ENCODE peak calls at places on chromosomes 16 and 17, in nine cellular contexts. One of them, this sample, is unnamed.

GRCh38 chr17:49887086-49887743 is 39.3 kb upstream of the TAC4 start:
- DNase-seq in HL-60: no peak
- DNase-seq in SK-N-SH: no peak
- DNase-seq in GM23338: peak
- DNase-seq in HepG2: peak
- DNase-seq in A549: no peak
- DNase-seq in K562: no peak
- DNase-seq in HCT116: peak
- DNase-seq in GM12878: no peak
- DNase-seq in this sample: no peak

GRCh38 chr17:18257747-18258355 is 687 bp downstream of the FLII start:
- DNase-seq in HL-60: peak
- DNase-seq in SK-N-SH: peak
- DNase-seq in GM23338: peak
- DNase-seq in HepG2: peak
- DNase-seq in A549: peak
- DNase-seq in K562: peak
- DNase-seq in HCT116: no peak
- DNase-seq in GM12878: no peak
- DNase-seq in this sample: no peak

GRCh38 chr17:60301644-60302043 is 90.3 kb downstream of the USP32 start:
- DNase-seq in HL-60: no peak
- DNase-seq in SK-N-SH: no peak
- DNase-seq in GM23338: no peak
- DNase-seq in HepG2: no peak
- DNase-seq in A549: no peak
- DNase-seq in K562: no peak
- DNase-seq in HCT116: no peak
- DNase-seq in GM12878: no peak
- DNase-seq in this sample: no peak

GRCh38 chr16:14502932-14503741 is 126.9 kb downstream of the PARN start:
- DNase-seq in HL-60: no peak
- DNase-seq in SK-N-SH: no peak
- DNase-seq in GM23338: no peak
- DNase-seq in HepG2: no peak
- DNase-seq in A549: no peak
- DNase-seq in K562: peak
- DNase-seq in HCT116: no peak
- DNase-seq in GM12878: peak
- DNase-seq in this sample: no peak

GRCh38 chr17:36714789-36715188 is 113.4 kb downstream of the MRM1 start:
- DNase-seq in HL-60: no peak
- DNase-seq in SK-N-SH: no peak
- DNase-seq in GM23338: no peak
- DNase-seq in HepG2: no peak
- DNase-seq in A549: no peak
- DNase-seq in K562: no peak
- DNase-seq in HCT116: no peak
- DNase-seq in GM12878: no peak
- DNase-seq in this sample: no peak

GRCh38 chr16:27313422-27314160 is at the start of gene IL4R:
- DNase-seq in HL-60: peak
- DNase-seq in SK-N-SH: peak
- DNase-seq in GM23338: peak
- DNase-seq in HepG2: peak
- DNase-seq in A549: peak
- DNase-seq in K562: peak
- DNase-seq in HCT116: peak
- DNase-seq in GM12878: no peak
- DNase-seq in this sample: no peak

GRCh38 chr17:59425085-59425901 is 93.8 kb downstream of the YPEL2 start:
- DNase-seq in HL-60: no peak
- DNase-seq in SK-N-SH: peak
- DNase-seq in GM23338: peak
- DNase-seq in HepG2: no peak
- DNase-seq in A549: no peak
- DNase-seq in K562: no peak
- DNase-seq in HCT116: no peak
- DNase-seq in GM12878: no peak
- DNase-seq in this sample: no peak

GRCh38 chr16:84922351-84923135 is 88.8 kb downstream of the ZDHHC7 start:
- DNase-seq in HL-60: no peak
- DNase-seq in SK-N-SH: peak
- DNase-seq in GM23338: no peak
- DNase-seq in HepG2: peak
- DNase-seq in A549: no peak
- DNase-seq in K562: peak
- DNase-seq in HCT116: no peak
- DNase-seq in GM12878: no peak
- DNase-seq in this sample: no peak

GRCh38 chr17:79981661-79982101 is 54.0 kb downstream of the TBC1D16 start:
- DNase-seq in HL-60: no peak
- DNase-seq in SK-N-SH: peak
- DNase-seq in GM23338: no peak
- DNase-seq in HepG2: no peak
- DNase-seq in A549: no peak
- DNase-seq in K562: no peak
- DNase-seq in HCT116: no peak
- DNase-seq in GM12878: no peak
- DNase-seq in this sample: no peak

GRCh38 chr16:11360581-11360980 is 15.3 kb downstream of the RMI2 start:
- DNase-seq in HL-60: no peak
- DNase-seq in SK-N-SH: no peak
- DNase-seq in GM23338: no peak
- DNase-seq in HepG2: no peak
- DNase-seq in A549: no peak
- DNase-seq in K562: no peak
- DNase-seq in HCT116: no peak
- DNase-seq in GM12878: no peak
- DNase-seq in this sample: no peak

GRCh38 chr17:76816590-76817135 is 51.5 kb upstream of the MGAT5B start:
- DNase-seq in HL-60: peak
- DNase-seq in SK-N-SH: peak
- DNase-seq in GM23338: peak
- DNase-seq in HepG2: peak
- DNase-seq in A549: peak
- DNase-seq in K562: peak
- DNase-seq in HCT116: peak
- DNase-seq in GM12878: no peak
- DNase-seq in this sample: peak

GRCh38 chr16:48082516-48082915 is 73.3 kb downstream of the ABCC12 start:
- DNase-seq in HL-60: no peak
- DNase-seq in SK-N-SH: no peak
- DNase-seq in GM23338: no peak
- DNase-seq in HepG2: no peak
- DNase-seq in A549: no peak
- DNase-seq in K562: no peak
- DNase-seq in HCT116: no peak
- DNase-seq in GM12878: no peak
- DNase-seq in this sample: no peak

GRCh38 chr17:56879280-56879679 is 34.6 kb downstream of the TRIM25 start:
- DNase-seq in HL-60: no peak
- DNase-seq in SK-N-SH: no peak
- DNase-seq in GM23338: no peak
- DNase-seq in HepG2: no peak
- DNase-seq in A549: no peak
- DNase-seq in K562: no peak
- DNase-seq in HCT116: no peak
- DNase-seq in GM12878: no peak
- DNase-seq in this sample: no peak

GRCh38 chr17:28380572-28380907 is 9.0 kb downstream of the SARM1 start:
- DNase-seq in HL-60: no peak
- DNase-seq in SK-N-SH: no peak
- DNase-seq in GM23338: no peak
- DNase-seq in HepG2: no peak
- DNase-seq in A549: no peak
- DNase-seq in K562: no peak
- DNase-seq in HCT116: no peak
- DNase-seq in GM12878: no peak
- DNase-seq in this sample: no peak

GRCh38 chr17:28379814-28380571 is 8.5 kb downstream of the SARM1 start:
- DNase-seq in HL-60: peak
- DNase-seq in SK-N-SH: peak
- DNase-seq in GM23338: no peak
- DNase-seq in HepG2: peak
- DNase-seq in A549: peak
- DNase-seq in K562: no peak
- DNase-seq in HCT116: no peak
- DNase-seq in GM12878: no peak
- DNase-seq in this sample: no peak

GRCh38 chr17:28384281-28385036 is 13.0 kb downstream of the SARM1 start:
- DNase-seq in HL-60: peak
- DNase-seq in SK-N-SH: no peak
- DNase-seq in GM23338: peak
- DNase-seq in HepG2: no peak
- DNase-seq in A549: no peak
- DNase-seq in K562: no peak
- DNase-seq in HCT116: no peak
- DNase-seq in GM12878: no peak
- DNase-seq in this sample: no peak

GRCh38 chr17:28385037-28385797 is 13.7 kb downstream of the SARM1 start:
- DNase-seq in HL-60: no peak
- DNase-seq in SK-N-SH: no peak
- DNase-seq in GM23338: peak
- DNase-seq in HepG2: no peak
- DNase-seq in A549: no peak
- DNase-seq in K562: no peak
- DNase-seq in HCT116: no peak
- DNase-seq in GM12878: no peak
- DNase-seq in this sample: no peak

GRCh38 chr17:28381141-28381825 is 9.8 kb downstream of the SARM1 start:
- DNase-seq in HL-60: no peak
- DNase-seq in SK-N-SH: no peak
- DNase-seq in GM23338: peak
- DNase-seq in HepG2: no peak
- DNase-seq in A549: no peak
- DNase-seq in K562: no peak
- DNase-seq in HCT116: no peak
- DNase-seq in GM12878: no peak
- DNase-seq in this sample: no peak
- TF ChIP-seq CTCF in HL-60: no peak
- TF ChIP-seq CTCF in SK-N-SH: no peak
- TF ChIP-seq CTCF in GM23338: peak
- TF ChIP-seq CTCF in HepG2: no peak
- TF ChIP-seq CTCF in A549: no peak
- TF ChIP-seq CTCF in K562: peak
- TF ChIP-seq CTCF in HCT116: no peak
- TF ChIP-seq CTCF in GM12878: peak
- TF ChIP-seq CTCF in this sample: no peak

DNA sequence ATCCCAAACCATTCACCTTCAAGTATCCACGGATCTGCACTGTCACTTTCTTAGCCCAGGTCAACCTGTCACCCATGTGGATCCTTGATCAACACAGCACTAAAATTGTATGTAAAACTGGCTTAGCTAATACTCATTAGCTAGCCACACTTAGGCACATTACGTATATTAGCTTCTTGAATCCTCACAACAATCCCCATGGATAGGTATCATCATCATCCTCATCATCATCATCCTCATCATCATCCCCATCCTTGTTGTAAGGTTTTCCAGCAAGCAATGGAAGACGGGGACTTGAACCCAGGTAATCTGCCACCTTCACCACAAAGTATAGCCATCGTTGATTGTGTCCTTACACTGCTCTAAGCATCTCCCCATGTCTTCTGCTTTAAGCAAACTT is 184.3 kb downstream of the XYLT1 start:
- DNase-seq in HL-60: no peak
- DNase-seq in SK-N-SH: no peak
- DNase-seq in GM23338: no peak
- DNase-seq in HepG2: no peak
- DNase-seq in A549: no peak
- DNase-seq in K562: no peak
- DNase-seq in HCT116: no peak
- DNase-seq in GM12878: no peak
- DNase-seq in this sample: no peak
- TF ChIP-seq REST in HL-60: no peak
- TF ChIP-seq REST in SK-N-SH: no peak
- TF ChIP-seq REST in GM23338: no peak
- TF ChIP-seq REST in HepG2: no peak
- TF ChIP-seq REST in A549: no peak
- TF ChIP-seq REST in K562: no peak
- TF ChIP-seq REST in HCT116: no peak
- TF ChIP-seq REST in GM12878: no peak
- TF ChIP-seq REST in this sample: no peak

DNA sequence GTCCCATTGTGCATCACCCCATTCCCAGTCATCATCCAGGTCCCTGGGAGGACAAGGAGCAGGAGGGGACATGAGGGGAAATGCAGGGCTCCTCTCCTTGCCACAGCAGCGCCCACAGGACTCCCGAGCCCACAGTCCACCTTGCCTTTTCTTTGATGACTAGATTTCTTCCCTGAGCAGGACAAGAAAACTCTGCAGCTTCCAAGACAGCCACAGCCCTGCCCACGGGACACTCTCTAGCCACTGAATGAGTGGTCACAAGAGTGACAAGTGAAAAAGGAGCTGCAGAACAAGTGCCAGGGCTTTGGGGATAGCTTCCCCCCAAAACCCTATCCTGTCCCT is 4.7 kb downstream of the NEURL4 start:
- DNase-seq in HL-60: no peak
- DNase-seq in SK-N-SH: no peak
- DNase-seq in GM23338: no peak
- DNase-seq in HepG2: no peak
- DNase-seq in A549: no peak
- DNase-seq in K562: no peak
- DNase-seq in HCT116: no peak
- DNase-seq in GM12878: no peak
- DNase-seq in this sample: no peak
- TF ChIP-seq CTCF in HL-60: no peak
- TF ChIP-seq CTCF in SK-N-SH: peak
- TF ChIP-seq CTCF in GM23338: no peak
- TF ChIP-seq CTCF in HepG2: no peak
- TF ChIP-seq CTCF in A549: peak
- TF ChIP-seq CTCF in K562: no peak
- TF ChIP-seq CTCF in HCT116: no peak
- TF ChIP-seq CTCF in GM12878: no peak
- TF ChIP-seq CTCF in this sample: no peak

DNA sequence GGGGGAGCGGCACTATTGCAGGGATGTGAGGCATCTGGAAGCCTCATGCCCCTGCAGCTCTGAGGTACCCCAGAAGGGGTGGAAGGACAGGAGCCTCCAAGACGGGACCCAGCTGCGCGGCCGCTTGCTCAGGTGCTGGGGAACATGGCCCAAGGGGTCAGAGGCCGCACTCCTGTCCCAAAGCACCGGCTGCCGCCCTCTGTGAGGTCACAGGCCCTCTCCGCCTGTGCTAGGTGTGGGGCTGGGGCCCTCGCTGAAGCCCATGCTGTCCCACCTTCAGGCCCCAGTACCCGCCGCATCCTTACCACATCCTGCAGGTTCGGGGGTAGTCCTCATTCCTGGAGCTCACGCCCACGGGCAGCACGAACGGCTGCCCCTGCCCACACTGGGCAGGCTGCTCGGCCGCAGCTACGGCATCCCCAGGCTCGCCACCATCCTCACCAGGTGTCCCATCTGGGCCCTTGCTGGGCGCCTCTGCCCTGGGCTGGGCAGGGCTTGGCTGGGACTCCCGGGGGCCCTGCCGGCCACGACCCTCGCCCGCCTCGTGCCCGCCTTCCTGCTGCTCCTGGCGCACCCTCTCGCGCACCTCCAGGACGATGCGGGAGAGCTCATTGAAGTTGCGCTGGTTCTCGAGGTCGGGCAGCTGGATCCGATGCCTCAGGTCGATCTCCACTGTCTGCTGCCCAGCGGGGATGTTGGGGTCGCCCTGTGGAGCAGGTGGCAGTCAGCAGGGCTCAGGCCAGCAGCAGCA is 16.6 kb upstream of the C16orf95 start:
- DNase-seq in HL-60: no peak
- DNase-seq in SK-N-SH: no peak
- DNase-seq in GM23338: no peak
- DNase-seq in HepG2: no peak
- DNase-seq in A549: no peak
- DNase-seq in K562: no peak
- DNase-seq in HCT116: no peak
- DNase-seq in GM12878: no peak
- DNase-seq in this sample: no peak
- TF ChIP-seq REST in HL-60: no peak
- TF ChIP-seq REST in SK-N-SH: no peak
- TF ChIP-seq REST in GM23338: no peak
- TF ChIP-seq REST in HepG2: no peak
- TF ChIP-seq REST in A549: no peak
- TF ChIP-seq REST in K562: no peak
- TF ChIP-seq REST in HCT116: no peak
- TF ChIP-seq REST in GM12878: no peak
- TF ChIP-seq REST in this sample: no peak